ENCODE peak calls at places on chromosomes 2 and 18, in five cellular contexts. I is foreskin fibroblast; Y is central memory CD4-positive, alpha-beta T cell; Z is H54; X is fibroblast of the aortic adventitia. V is an unnamed sample.

GRCh38 chr2:206800501-206801416 is 35.4 kb downstream of the FASTKD2 start:
- DNase-seq in I (peak), Y (peak), Z (peak), X (peak), V (peak)

GRCh38 chr18:63344263-63344662 is 22.7 kb downstream of the KDSR start:
- DNase-seq in Z (no peak), Y (no peak), I (no peak), X (no peak), V (no peak)

GRCh38 chr2:24360963-24361330 is 611 bp upstream of the ITSN2 start:
- DNase-seq in I (no peak), X (no peak), Z (no peak), Y (no peak), V (no peak)

GRCh38 chr18:55142413-55142812 is 183.2 kb upstream of the CCDC68 start:
- DNase-seq in Z (no peak), X (no peak), I (peak), Y (no peak), V (peak)

GRCh38 chr2:46268986-46269385 is 28.2 kb upstream of the EPAS1 start:
- DNase-seq in Z (no peak), X (peak), Y (no peak), I (no peak), V (no peak)

GRCh38 chr2:11056614-11057013 is 98.7 kb upstream of the SLC66A3 start:
- DNase-seq in Y (no peak), I (peak), Z (peak), X (peak), V (peak)

GRCh38 chr18:6589979-6590725 is 139.4 kb upstream of the ARHGAP28 start:
- DNase-seq in I (peak), Y (no peak), X (no peak), Z (no peak), V (no peak)

GRCh38 chr2:98269274-98269673 is 77.0 kb upstream of the CNGA3 start:
- DNase-seq in I (peak), Y (no peak), Z (peak), X (peak), V (peak)

GRCh38 chr2:142914507-142915313 is 37.2 kb downstream of the KYNU start:
- DNase-seq in Y (no peak), Z (no peak), X (no peak), I (no peak), V (no peak)